ENCODE peak calls at places on chromosomes 5 and 9, in four cellular contexts. One of them, this sample, is unnamed. For H3K79me2, the result is how much of the 10 kb centered on the place peaks cover.

GRCh38 chr5:143536364-143536763 is 132.9 kb upstream of the NR3C1 start:
- DNase-seq in endothelial cell of umbilical vein: peak
- DNase-seq in DND-41: no peak
- DNase-seq in fibroblast of lung: peak
- DNase-seq in this sample: peak

GRCh38 chr9:84304166-84304565 is 36.4 kb downstream of the SLC28A3 start:
- DNase-seq in fibroblast of lung: peak
- DNase-seq in endothelial cell of umbilical vein: no peak
- DNase-seq in DND-41: no peak
- DNase-seq in this sample: no peak

GRCh38 chr9:81716409-81716808 is 27.1 kb upstream of the TLE1 start:
- DNase-seq in endothelial cell of umbilical vein: no peak
- DNase-seq in DND-41: no peak
- DNase-seq in fibroblast of lung: no peak
- DNase-seq in this sample: peak

GRCh38 chr5:59760798-59761348 is 132.7 kb downstream of the PDE4D start:
- DNase-seq in endothelial cell of umbilical vein: peak
- DNase-seq in DND-41: no peak
- DNase-seq in fibroblast of lung: peak
- DNase-seq in this sample: peak

GRCh38 chr5:24094081-24094480 is 550.7 kb downstream of the CDH10 start:
- DNase-seq in DND-41: no peak
- DNase-seq in fibroblast of lung: no peak
- DNase-seq in endothelial cell of umbilical vein: no peak
- DNase-seq in this sample: no peak

GRCh38 chr5:179901462-179901861 is 6.2 kb downstream of the TBC1D9B start:
- DNase-seq in fibroblast of lung: no peak
- DNase-seq in DND-41: no peak
- DNase-seq in endothelial cell of umbilical vein: no peak
- DNase-seq in this sample: no peak

GRCh38 chr9:70111641-70112236 is 68.1 kb downstream of the MAMDC2 start:
- DNase-seq in endothelial cell of umbilical vein: no peak
- DNase-seq in DND-41: no peak
- DNase-seq in fibroblast of lung: no peak
- DNase-seq in this sample: peak

GRCh38 chr5:95731571-95732554 is 727 bp downstream of the RHOBTB3 start:
- DNase-seq in DND-41: peak
- DNase-seq in fibroblast of lung: peak
- DNase-seq in endothelial cell of umbilical vein: peak
- DNase-seq in this sample: peak

GRCh38 chr5:159775890-159776289 is 140.4 kb upstream of the ADRA1B start:
- DNase-seq in endothelial cell of umbilical vein: no peak
- DNase-seq in fibroblast of lung: no peak
- DNase-seq in DND-41: no peak
- DNase-seq in this sample: no peak

GRCh38 chr9:114153761-114154596 is 1.4 kb upstream of the COL27A1 start:
- DNase-seq in endothelial cell of umbilical vein: no peak
- DNase-seq in DND-41: no peak
- DNase-seq in fibroblast of lung: no peak
- DNase-seq in this sample: peak

GRCh38 chr5:86463339-86463738 is 154.4 kb upstream of the COX7C start:
- DNase-seq in endothelial cell of umbilical vein: no peak
- DNase-seq in fibroblast of lung: no peak
- DNase-seq in DND-41: no peak
- DNase-seq in this sample: no peak

DNA sequence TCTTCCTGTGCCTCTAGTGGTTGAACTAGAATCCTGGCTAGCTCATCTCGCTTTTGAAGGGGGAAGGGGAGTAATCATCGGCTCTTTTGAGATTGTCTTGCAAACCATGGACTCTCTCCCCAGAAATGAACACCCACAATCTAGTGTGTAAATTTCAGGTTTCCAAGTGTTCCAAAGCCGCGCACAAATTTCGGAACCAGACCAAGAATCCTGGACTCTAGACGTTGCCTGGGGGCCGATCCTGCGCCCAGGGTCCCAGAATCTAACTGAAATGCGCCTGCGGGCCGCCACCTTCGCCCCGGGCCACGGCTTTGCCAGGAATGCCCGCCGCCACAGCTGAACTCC is 4.8 kb upstream of the FOXE1 start:
- DNase-seq in DND-41: no peak
- DNase-seq in endothelial cell of umbilical vein: no peak
- DNase-seq in fibroblast of lung: no peak
- DNase-seq in this sample: no peak
- TF ChIP-seq EZH2 in DND-41: no peak
- TF ChIP-seq EZH2 in endothelial cell of umbilical vein: peak
- TF ChIP-seq EZH2 in fibroblast of lung: no peak
- TF ChIP-seq EZH2 in this sample: no peak

DNA sequence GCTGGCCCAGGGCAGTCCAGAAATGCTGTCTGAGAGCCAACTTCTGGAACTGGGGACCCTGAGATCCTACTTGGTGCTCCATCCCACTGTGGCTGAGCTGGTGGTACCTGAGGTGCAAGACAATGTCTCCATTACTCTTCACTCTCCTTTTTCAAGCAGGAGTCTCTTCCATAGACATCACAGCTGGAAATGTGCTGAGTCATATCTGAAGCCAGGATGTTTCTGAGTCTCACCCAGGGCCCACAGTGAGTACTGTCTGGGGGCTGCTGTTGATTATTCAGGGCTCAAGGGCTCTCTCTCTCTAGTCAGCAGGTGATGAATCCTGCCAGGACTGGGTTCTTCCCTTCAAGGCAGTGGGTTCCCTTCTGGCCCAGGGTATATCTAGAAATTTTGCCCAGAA is 145.2 kb upstream of the TAS2R1 start:
- DNase-seq in DND-41: no peak
- DNase-seq in fibroblast of lung: no peak
- DNase-seq in endothelial cell of umbilical vein: no peak
- DNase-seq in this sample: no peak
- H3K4me3 ChIP-seq in DND-41: no peak
- H3K4me3 ChIP-seq in fibroblast of lung: no peak
- H3K4me3 ChIP-seq in endothelial cell of umbilical vein: no peak
- H3K4me3 ChIP-seq in this sample: no peak

DNA sequence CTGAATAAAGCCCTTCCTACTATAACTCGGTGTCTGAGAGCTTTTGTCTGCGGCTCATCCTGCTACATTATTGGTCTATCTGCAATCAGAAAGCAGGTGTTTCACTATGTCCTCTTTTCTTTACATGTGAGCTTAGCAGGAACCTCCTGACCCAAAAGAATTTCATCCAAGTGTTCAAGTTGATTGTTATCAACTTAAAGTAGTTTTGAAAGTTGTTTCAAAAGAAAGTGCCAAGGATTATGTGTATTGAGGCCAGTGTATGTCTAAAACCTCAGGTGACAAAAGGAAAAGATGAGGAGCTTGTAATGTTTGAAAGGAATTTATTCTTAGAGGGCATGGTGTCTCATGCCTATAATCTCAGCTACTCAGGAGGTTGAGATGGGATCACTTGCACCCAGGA is 8.1 kb upstream of the SELENOP start:
- DNase-seq in endothelial cell of umbilical vein: no peak
- DNase-seq in DND-41: no peak
- DNase-seq in fibroblast of lung: no peak
- DNase-seq in this sample: no peak
- H3K79me2 ChIP-seq in endothelial cell of umbilical vein: under half
- H3K79me2 ChIP-seq in DND-41: under half
- H3K79me2 ChIP-seq in fibroblast of lung: under half
- H3K79me2 ChIP-seq in this sample: under half

DNA sequence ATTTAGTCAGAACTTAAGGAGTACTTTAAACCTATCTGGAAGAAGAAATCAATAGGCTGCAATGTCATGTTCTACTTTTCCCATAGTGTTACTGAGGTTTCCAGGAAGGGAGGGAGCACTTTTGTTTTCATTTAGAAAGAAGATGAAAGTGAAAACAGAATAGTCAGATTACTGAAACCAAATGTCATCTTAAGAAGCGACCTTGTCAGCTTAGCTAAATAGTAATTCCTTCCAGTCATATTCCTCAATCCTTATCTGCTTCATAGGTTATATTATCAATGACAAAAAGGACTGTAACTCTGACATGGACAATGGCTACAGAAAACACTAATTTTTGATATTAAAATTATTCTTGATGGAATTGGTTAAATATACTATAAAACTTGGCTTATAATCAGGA is 27.7 kb downstream of the SAR1B start:
- DNase-seq in endothelial cell of umbilical vein: no peak
- DNase-seq in fibroblast of lung: no peak
- DNase-seq in DND-41: no peak
- DNase-seq in this sample: no peak
- TF ChIP-seq EZH2 in endothelial cell of umbilical vein: no peak
- TF ChIP-seq EZH2 in fibroblast of lung: no peak
- TF ChIP-seq EZH2 in DND-41: no peak
- TF ChIP-seq EZH2 in this sample: no peak

GRCh38 chr5:78605611-78606010 is 43.0 kb downstream of the LHFPL2 start:
- DNase-seq in fibroblast of lung: no peak
- DNase-seq in DND-41: no peak
- DNase-seq in endothelial cell of umbilical vein: no peak
- DNase-seq in this sample: peak
- H3K4me3 ChIP-seq in fibroblast of lung: no peak
- H3K4me3 ChIP-seq in DND-41: no peak
- H3K4me3 ChIP-seq in endothelial cell of umbilical vein: no peak
- H3K4me3 ChIP-seq in this sample: no peak

GRCh38 chr5:139276426-139276825 is 17.1 kb upstream of the MATR3 start:
- DNase-seq in fibroblast of lung: no peak
- DNase-seq in endothelial cell of umbilical vein: no peak
- DNase-seq in DND-41: no peak
- DNase-seq in this sample: peak

GRCh38 chr5:139278540-139279274 is 14.8 kb upstream of the MATR3 start:
- DNase-seq in fibroblast of lung: no peak
- DNase-seq in DND-41: no peak
- DNase-seq in endothelial cell of umbilical vein: no peak
- DNase-seq in this sample: no peak

GRCh38 chr5:139275536-139276297 is 17.8 kb upstream of the MATR3 start:
- DNase-seq in fibroblast of lung: no peak
- DNase-seq in endothelial cell of umbilical vein: no peak
- DNase-seq in DND-41: no peak
- DNase-seq in this sample: peak

GRCh38 chr5:139273572-139274264 is 19.8 kb upstream of the MATR3 start:
- DNase-seq in fibroblast of lung: peak
- DNase-seq in DND-41: peak
- DNase-seq in endothelial cell of umbilical vein: peak
- DNase-seq in this sample: peak

DNA sequence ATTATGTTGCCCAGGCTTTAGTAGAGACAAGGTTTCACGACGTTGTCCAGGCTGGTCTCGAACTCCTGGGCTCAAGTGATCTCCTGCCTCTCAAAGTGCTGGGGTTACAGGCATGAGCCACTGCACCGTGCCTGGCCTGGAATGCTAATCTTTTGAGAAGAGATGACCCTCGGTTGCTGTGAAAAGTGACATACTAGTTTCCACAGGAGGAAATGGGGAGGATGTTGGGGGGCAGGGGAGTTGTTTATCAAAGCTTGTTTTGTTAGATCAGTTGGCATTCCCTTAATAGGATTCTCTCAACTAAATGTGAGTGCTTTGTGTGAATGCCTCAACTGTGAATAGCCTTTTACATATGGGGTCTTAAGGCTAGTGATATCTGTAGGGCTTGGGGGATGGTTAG is 16.4 kb upstream of the MATR3 start:
- DNase-seq in fibroblast of lung: no peak
- DNase-seq in DND-41: no peak
- DNase-seq in endothelial cell of umbilical vein: peak
- DNase-seq in this sample: no peak
- H3K79me2 ChIP-seq in fibroblast of lung: under half
- H3K79me2 ChIP-seq in DND-41: half or more
- H3K79me2 ChIP-seq in endothelial cell of umbilical vein: under half
- H3K79me2 ChIP-seq in this sample: half or more

GRCh38 chr5:79511945-79512493 is 1.9 kb downstream of the HOMER1 start:
- DNase-seq in DND-41: no peak
- DNase-seq in endothelial cell of umbilical vein: peak
- DNase-seq in fibroblast of lung: peak
- DNase-seq in this sample: no peak
- TF ChIP-seq EZH2 in DND-41: no peak
- TF ChIP-seq EZH2 in endothelial cell of umbilical vein: no peak
- TF ChIP-seq EZH2 in fibroblast of lung: no peak
- TF ChIP-seq EZH2 in this sample: no peak

GRCh38 chr9:125235805-125236534 is 5.2 kb downstream of the HSPA5 start:
- DNase-seq in endothelial cell of umbilical vein: no peak
- DNase-seq in fibroblast of lung: no peak
- DNase-seq in DND-41: no peak
- DNase-seq in this sample: no peak
- H3K4me3 ChIP-seq in endothelial cell of umbilical vein: peak
- H3K4me3 ChIP-seq in fibroblast of lung: peak
- H3K4me3 ChIP-seq in DND-41: no peak
- H3K4me3 ChIP-seq in this sample: no peak

GRCh38 chr5:34676409-34676808 is 20.3 kb downstream of the RAI14 start:
- DNase-seq in endothelial cell of umbilical vein: no peak
- DNase-seq in DND-41: no peak
- DNase-seq in fibroblast of lung: no peak
- DNase-seq in this sample: peak

GRCh38 chr5:34674226-34674625 is 18.1 kb downstream of the RAI14 start:
- DNase-seq in fibroblast of lung: peak
- DNase-seq in endothelial cell of umbilical vein: no peak
- DNase-seq in DND-41: no peak
- DNase-seq in this sample: peak

GRCh38 chr5:34680896-34681295 is 24.8 kb downstream of the RAI14 start:
- DNase-seq in DND-41: no peak
- DNase-seq in fibroblast of lung: no peak
- DNase-seq in endothelial cell of umbilical vein: no peak
- DNase-seq in this sample: no peak

GRCh38 chr5:34675857-34676256 is 19.7 kb downstream of the RAI14 start:
- DNase-seq in endothelial cell of umbilical vein: no peak
- DNase-seq in fibroblast of lung: no peak
- DNase-seq in DND-41: no peak
- DNase-seq in this sample: no peak

GRCh38 chr5:34677428-34677827 is 21.3 kb downstream of the RAI14 start:
- DNase-seq in endothelial cell of umbilical vein: no peak
- DNase-seq in fibroblast of lung: no peak
- DNase-seq in DND-41: no peak
- DNase-seq in this sample: no peak
- H3K79me2 ChIP-seq in endothelial cell of umbilical vein: half or more
- H3K79me2 ChIP-seq in fibroblast of lung: half or more
- H3K79me2 ChIP-seq in DND-41: under half
- H3K79me2 ChIP-seq in this sample: half or more

DNA sequence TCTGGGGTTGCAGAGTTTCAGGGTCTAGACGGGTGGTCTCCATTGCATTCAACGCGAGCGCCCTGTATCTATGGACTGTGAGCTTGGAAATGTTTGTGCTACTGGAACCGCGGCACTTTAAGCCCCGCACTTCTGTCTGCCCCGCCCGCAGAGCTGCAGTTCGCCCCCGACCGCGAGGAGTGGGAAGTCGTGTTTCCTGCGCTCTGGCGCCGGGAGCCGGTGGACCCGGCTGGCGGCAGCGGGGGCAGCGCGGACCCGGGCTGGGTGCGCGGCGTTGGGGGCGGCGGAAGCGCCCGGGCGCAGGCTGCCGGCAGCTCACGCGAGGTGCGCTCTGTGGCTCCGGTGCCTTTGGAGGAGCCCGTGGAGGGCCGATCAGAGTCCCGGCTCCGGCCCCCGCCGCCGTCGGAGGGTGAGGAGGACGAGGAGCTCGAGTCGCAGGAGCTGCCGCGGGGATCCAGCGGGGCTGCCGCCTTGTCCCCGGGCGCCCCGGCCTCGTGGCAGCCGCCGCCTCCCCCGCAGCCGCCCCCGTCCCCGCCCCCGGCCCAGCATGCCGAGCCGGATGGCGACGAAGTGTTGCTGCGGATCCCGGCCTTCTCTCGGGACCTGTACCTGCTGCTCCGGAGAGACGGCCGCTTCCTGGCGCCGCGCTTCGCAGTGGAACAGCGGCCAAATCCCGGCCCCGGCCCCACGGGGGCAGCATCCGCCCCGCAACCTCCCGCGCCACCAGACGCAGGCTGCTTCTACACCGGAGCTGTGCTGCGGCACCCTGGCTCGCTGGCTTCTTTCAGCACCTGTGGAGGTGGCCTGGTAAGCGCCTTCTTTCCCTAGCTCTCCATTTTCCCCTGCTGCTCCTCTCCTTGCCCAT is 1.1 kb downstream of the ADAMTS19 start:
- DNase-seq in endothelial cell of umbilical vein: peak
- DNase-seq in DND-41: no peak
- DNase-seq in fibroblast of lung: peak
- DNase-seq in this sample: peak
- TF ChIP-seq EZH2 in endothelial cell of umbilical vein: peak
- TF ChIP-seq EZH2 in DND-41: no peak
- TF ChIP-seq EZH2 in fibroblast of lung: no peak
- TF ChIP-seq EZH2 in this sample: no peak